ENCODE peak calls at places on chromosomes 16 and 17, in seven cellular contexts. O, D, T, S, K, H and Y are unnamed samples.

GRCh38 chr17:38749222-38750043 is 1.3 kb upstream of the PCGF2 start:
- DNase-seq in O (peak; percentile 67), D (peak; percentile 84), T (peak; percentile 60), S (peak; percentile 93), K (peak; percentile 88), H (peak; percentile 52), Y (no peak)

GRCh38 chr16:50371936-50372595 is 3.3 kb upstream of the BRD7 start:
- DNase-seq in O (no peak), D (no peak), T (no peak), S (no peak), K (peak; percentile 35), H (no peak), Y (no peak)

GRCh38 chr16:50464325-50465290 is 83.6 kb upstream of the NKD1 start:
- DNase-seq in O (no peak), D (peak; percentile 65), T (no peak), S (no peak), K (no peak), H (no peak), Y (no peak)

GRCh38 chr16:54283735-54284318 is 2.8 kb downstream of the IRX3 start:
- DNase-seq in O (peak; percentile 39), D (peak; percentile 58), T (no peak), S (no peak), K (peak; percentile 19), H (no peak), Y (no peak)

GRCh38 chr16:10581507-10581906 is 1.1 kb upstream of the EMP2 start:
- DNase-seq in O (no peak), D (no peak), T (no peak), S (no peak), K (no peak), H (peak; percentile 29), Y (no peak)

GRCh38 chr17:5785867-5786509 is 201.7 kb upstream of the NLRP1 start:
- DNase-seq in O (peak; percentile 39), D (no peak), T (peak; percentile 65), S (no peak), K (no peak), H (peak; percentile 91), Y (no peak)

GRCh38 chr17:20896153-20896649 is 146.6 kb downstream of the USP22 start:
- DNase-seq in O (peak; percentile 66), D (no peak), T (peak; percentile 8), S (peak; percentile 19), K (peak; percentile 62), H (peak; percentile 1), Y (no peak)

GRCh38 chr17:62658136-62658535 is 30.7 kb downstream of the MRC2 start:
- DNase-seq in O (no peak), D (no peak), T (no peak), S (no peak), K (no peak), H (no peak), Y (no peak)

GRCh38 chr16:82755570-82756282 is 129.0 kb downstream of the CDH13 start:
- DNase-seq in O (no peak), D (no peak), T (no peak), S (no peak), K (no peak), H (no peak), Y (no peak)

GRCh38 chr17:82228842-82229685 is at the start of gene SLC16A3:
- DNase-seq in O (peak; percentile 67), D (peak; percentile 68), T (peak; percentile 69), S (peak; percentile 65), K (peak; percentile 65), H (peak; percentile 75), Y (no peak)

GRCh38 chr16:1918312-1918889 is at the start of gene HS3ST6:
- DNase-seq in O (no peak), D (no peak), T (no peak), S (no peak), K (no peak), H (no peak), Y (no peak)

GRCh38 chr17:43888548-43888947 is 18.8 kb downstream of the MPP2 start:
- DNase-seq in O (no peak), D (no peak), T (no peak), S (no peak), K (no peak), H (no peak), Y (no peak)

GRCh38 chr16:2709588-2709984 is 10.4 kb downstream of the PRSS27 start:
- DNase-seq in O (no peak), D (no peak), T (no peak), S (no peak), K (peak; percentile 15), H (no peak), Y (no peak)

GRCh38 chr17:81063488-81064093 is 28.6 kb downstream of the BAIAP2 start:
- DNase-seq in O (no peak), D (no peak), T (no peak), S (no peak), K (no peak), H (no peak), Y (no peak)

GRCh38 chr17:18182978-18183333 is 672 bp upstream of the ALKBH5 start:
- DNase-seq in O (no peak), D (peak; percentile 81), T (no peak), S (peak; percentile 87), K (peak; percentile 92), H (peak; percentile 78), Y (peak; percentile 47)

GRCh38 chr17:27282054-27282501 is 11.8 kb upstream of the WSB1 start:
- DNase-seq in O (no peak), D (no peak), T (peak; percentile 87), S (no peak), K (no peak), H (peak; percentile 50), Y (peak; percentile 94)

GRCh38 chr17:27280527-27280926 is 13.4 kb upstream of the WSB1 start:
- DNase-seq in O (no peak), D (no peak), T (no peak), S (no peak), K (no peak), H (no peak), Y (no peak)

GRCh38 chr17:27281438-27281837 is 12.5 kb upstream of the WSB1 start:
- DNase-seq in O (no peak), D (no peak), T (no peak), S (no peak), K (no peak), H (no peak), Y (no peak)

GRCh38 chr17:27276653-27277156 is 17.2 kb upstream of the WSB1 start:
- DNase-seq in O (no peak), D (peak; percentile 77), T (no peak), S (no peak), K (no peak), H (peak; percentile 65), Y (no peak)
- H3K4me3 ChIP-seq in O (no peak overlapping the region), D (peak overlapping the region; percentile 2), T (no peak overlapping the region), S (no peak overlapping the region), K (no peak overlapping the region), H (no peak overlapping the region), Y (no peak overlapping the region)

DNA sequence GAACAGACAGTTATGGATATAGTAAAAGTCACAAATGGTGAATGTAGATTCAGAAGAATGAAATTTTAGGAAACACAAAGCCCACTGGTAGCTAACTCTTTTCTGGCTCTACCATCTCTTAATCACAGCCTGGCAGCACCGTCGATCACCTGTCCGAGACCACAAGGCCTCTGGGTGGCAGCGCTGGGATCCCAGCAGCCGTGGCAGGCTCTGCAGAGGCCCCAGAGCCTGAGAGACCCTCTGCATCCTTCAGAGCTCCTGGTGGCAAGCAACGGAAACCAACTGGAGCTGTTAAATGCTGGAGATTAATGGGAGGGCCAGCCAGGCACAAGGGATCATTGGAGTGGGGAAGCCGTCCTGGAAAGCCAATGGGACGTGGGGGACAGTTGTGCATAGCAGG is 26.3 kb downstream of the LAT start:
- DNase-seq in O (no peak), D (peak; percentile 61), T (no peak), S (no peak), K (no peak), H (no peak), Y (no peak)
- TF ChIP-seq CTCF in O (no peak), D (peak; percentile 63), T (no peak), S (no peak), K (no peak), H (no peak), Y (no peak)

GRCh38 chr16:47732806-47733150 is 271.6 kb downstream of the PHKB start:
- DNase-seq in O (peak; percentile 85), D (no peak), T (peak; percentile 95), S (no peak), K (no peak), H (peak; percentile 99), Y (peak; percentile 54)

GRCh38 chr16:47729701-47730100 is 268.6 kb downstream of the PHKB start:
- DNase-seq in O (no peak), D (no peak), T (no peak), S (no peak), K (no peak), H (no peak), Y (no peak)

GRCh38 chr16:47731252-47731651 is 270.1 kb downstream of the PHKB start:
- DNase-seq in O (peak; percentile 90), D (no peak), T (peak; percentile 99), S (no peak), K (no peak), H (peak; percentile 99), Y (peak; percentile 44)

GRCh38 chr16:47734987-47735594 is 274.0 kb downstream of the PHKB start:
- DNase-seq in O (no peak), D (no peak), T (no peak), S (peak; percentile 58), K (no peak), H (no peak), Y (no peak)

DNA sequence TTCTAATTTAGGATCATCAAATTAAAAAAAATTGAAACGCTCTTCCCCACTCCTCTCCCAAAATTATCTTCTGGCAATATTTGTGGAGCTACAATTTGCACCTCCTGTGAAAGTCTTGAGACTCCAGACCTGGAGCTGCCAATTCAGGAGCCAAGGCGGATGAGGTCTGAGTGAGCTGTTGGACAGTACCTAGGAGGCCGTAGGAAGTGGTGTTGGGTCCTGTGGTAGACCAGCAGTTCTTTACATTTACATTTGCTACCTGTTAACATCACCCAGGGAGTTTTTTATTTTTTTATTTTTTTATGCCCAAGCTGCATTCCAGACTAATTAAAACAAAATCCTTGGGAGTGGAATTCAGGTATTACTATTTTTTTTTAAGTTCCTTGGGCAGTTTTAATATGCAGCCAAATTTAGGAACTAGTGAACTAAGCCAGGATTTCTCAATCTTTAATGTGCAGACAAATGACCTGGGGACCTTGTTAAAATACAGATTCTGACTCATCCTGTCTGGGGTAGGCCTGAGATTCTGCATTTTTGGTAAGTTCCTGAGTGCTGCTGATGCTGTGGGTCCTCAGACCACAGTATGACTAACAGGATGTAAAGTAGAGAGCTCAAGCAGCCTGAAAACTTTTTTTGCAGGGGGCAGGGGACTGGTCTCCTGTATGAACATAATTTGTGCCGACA is 271.1 kb downstream of the PHKB start:
- DNase-seq in O (peak; percentile 96), D (no peak), T (peak; percentile 98), S (no peak), K (no peak), H (peak; percentile 98), Y (peak; percentile 65)
- H3K4me3 ChIP-seq in O (no peak overlapping the region), D (no peak overlapping the region), T (no peak overlapping the region), S (no peak overlapping the region), K (no peak overlapping the region), H (no peak overlapping the region), Y (no peak overlapping the region)

DNA sequence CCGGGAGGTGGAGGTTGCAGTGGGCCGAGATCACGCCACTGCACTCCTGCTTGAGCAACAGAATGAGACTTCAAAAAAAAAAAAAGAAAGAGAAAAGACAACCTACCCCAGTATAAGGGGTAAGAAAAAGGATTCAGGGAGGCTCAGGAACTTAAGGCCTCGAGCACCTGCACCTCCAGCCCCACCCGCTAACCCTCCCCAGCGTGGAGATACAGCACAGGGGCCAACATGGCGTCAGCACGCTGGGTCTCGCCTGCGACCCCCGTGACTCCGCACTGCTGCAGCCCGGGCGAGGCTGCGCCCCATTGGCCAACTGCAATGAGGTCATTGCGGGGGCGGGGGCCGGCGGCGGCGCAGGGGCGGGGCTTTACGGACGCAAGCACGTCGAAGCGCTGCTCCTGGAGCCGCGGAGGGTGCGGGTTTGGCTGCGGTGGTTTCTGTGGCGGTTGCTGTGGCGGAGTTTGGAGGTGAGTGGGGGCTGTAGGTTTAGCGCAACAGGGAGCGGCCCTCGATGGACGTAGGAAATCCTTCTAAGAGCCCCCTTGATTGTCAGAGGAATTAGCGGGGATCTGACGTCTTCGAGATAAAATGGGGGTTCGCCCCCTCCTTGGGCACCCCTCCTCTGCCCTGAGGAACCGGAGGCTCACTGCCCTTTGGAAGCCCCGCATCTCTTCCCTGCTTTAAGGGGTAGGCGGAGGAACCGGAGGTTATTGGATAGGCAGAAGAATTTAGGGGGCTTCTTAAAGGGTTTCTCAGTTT is at the start of gene ATP6V0A1:
- DNase-seq in O (peak; percentile 70), D (peak; percentile 96), T (peak; percentile 81), S (peak; percentile 96), K (peak; percentile 97), H (peak; percentile 81), Y (no peak)
- TF ChIP-seq CTCF in O (no peak), D (no peak), T (no peak), S (no peak), K (peak; percentile 20), H (no peak), Y (no peak)